ENCODE peak calls at places on chromosomes 2 and 18, in five cellular contexts. One of them, this sample, is unnamed.

GRCh38 chr2:196941398-196942078 is 15.0 kb upstream of the PGAP1 start:
- DNase-seq in transverse colon: no peak
- DNase-seq in AG04449: no peak
- DNase-seq in A549: no peak
- DNase-seq in NB4: no peak
- DNase-seq in this sample: no peak

GRCh38 chr2:200575957-200576356 is 9.9 kb upstream of the AOX1 start:
- DNase-seq in transverse colon: no peak
- DNase-seq in AG04449: no peak
- DNase-seq in A549: no peak
- DNase-seq in NB4: peak; percentile 15
- DNase-seq in this sample: no peak

GRCh38 chr2:54457326-54458023 is 1.3 kb downstream of the SPTBN1 start:
- DNase-seq in transverse colon: no peak
- DNase-seq in AG04449: no peak
- DNase-seq in A549: peak; percentile 39
- DNase-seq in NB4: peak; percentile 47
- DNase-seq in this sample: no peak

GRCh38 chr2:144583741-144584453 is 64.0 kb upstream of the ZEB2 start:
- DNase-seq in transverse colon: no peak
- DNase-seq in AG04449: peak; percentile 46
- DNase-seq in A549: peak; percentile 13
- DNase-seq in NB4: no peak
- DNase-seq in this sample: no peak

GRCh38 chr2:217466799-217467198 is 536.0 kb downstream of the TNS1 start:
- DNase-seq in transverse colon: no peak
- DNase-seq in AG04449: no peak
- DNase-seq in A549: no peak
- DNase-seq in NB4: no peak
- DNase-seq in this sample: no peak

GRCh38 chr2:223055836-223056235 is 3.8 kb downstream of the KCNE4 start:
- DNase-seq in transverse colon: no peak
- DNase-seq in AG04449: no peak
- DNase-seq in A549: no peak
- DNase-seq in NB4: no peak
- DNase-seq in this sample: no peak

GRCh38 chr2:19354417-19355022 is 3.9 kb downstream of the OSR1 start:
- DNase-seq in transverse colon: no peak
- DNase-seq in AG04449: no peak
- DNase-seq in A549: no peak
- DNase-seq in NB4: no peak
- DNase-seq in this sample: no peak

GRCh38 chr18:22046473-22046872 is 122.9 kb upstream of the GATA6 start:
- DNase-seq in transverse colon: no peak
- DNase-seq in AG04449: no peak
- DNase-seq in A549: no peak
- DNase-seq in NB4: no peak
- DNase-seq in this sample: no peak

GRCh38 chr2:238164906-238165287 is 6.1 kb downstream of the ERFE start:
- DNase-seq in transverse colon: no peak
- DNase-seq in AG04449: no peak
- DNase-seq in A549: no peak
- DNase-seq in NB4: no peak
- DNase-seq in this sample: no peak

DNA sequence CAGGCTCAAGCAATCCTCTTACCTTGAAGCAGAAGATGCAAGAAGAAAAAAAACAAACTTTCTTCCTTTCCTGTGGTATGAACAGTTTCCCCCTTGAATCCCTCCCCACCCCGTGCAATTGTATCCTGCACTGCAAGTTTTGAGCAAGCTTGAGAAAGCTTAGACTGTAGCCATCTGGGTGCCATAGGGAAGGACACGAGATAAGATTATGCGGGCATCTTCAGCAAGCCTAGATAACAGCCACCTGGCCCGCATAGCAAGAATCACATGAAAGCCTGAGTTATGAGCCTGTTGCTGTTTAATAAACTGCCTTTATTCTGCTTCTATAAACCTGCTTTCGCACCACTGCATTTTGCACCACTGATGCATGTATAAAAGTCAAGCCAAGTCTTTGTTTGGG is 27.3 kb upstream of the CDCA7 start:
- DNase-seq in transverse colon: no peak
- DNase-seq in AG04449: no peak
- DNase-seq in A549: no peak
- DNase-seq in NB4: no peak
- DNase-seq in this sample: no peak
- TF ChIP-seq CTCF in transverse colon: no peak
- TF ChIP-seq CTCF in AG04449: no peak
- TF ChIP-seq CTCF in A549: no peak
- TF ChIP-seq CTCF in NB4: no peak
- TF ChIP-seq CTCF in this sample: no peak

DNA sequence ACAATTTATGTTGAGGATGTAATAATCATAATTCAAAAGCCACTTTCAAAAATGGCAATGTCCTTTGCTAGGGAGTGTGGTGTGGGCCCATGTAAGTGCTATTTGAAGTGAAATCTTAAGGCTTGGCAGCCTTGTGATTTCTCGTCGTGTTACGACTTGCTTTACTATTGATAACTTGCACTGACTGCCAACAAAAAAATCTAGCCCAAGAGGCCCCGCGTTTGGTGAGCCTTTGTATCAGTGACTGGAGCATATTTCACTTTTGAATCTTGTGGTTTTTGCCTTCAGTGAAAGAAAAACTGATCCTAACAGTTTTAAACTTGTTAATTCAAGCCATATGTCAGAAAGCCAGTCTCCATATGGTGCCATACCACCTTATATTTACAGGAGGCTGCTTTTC is 248.0 kb downstream of the TMEM182 start:
- DNase-seq in transverse colon: no peak
- DNase-seq in AG04449: no peak
- DNase-seq in A549: no peak
- DNase-seq in NB4: no peak
- DNase-seq in this sample: no peak
- H3K4me3 ChIP-seq in transverse colon: no peak overlapping the region
- H3K4me3 ChIP-seq in AG04449: no peak overlapping the region
- H3K4me3 ChIP-seq in A549: no peak overlapping the region
- H3K4me3 ChIP-seq in NB4: no peak overlapping the region
- H3K4me3 ChIP-seq in this sample: no peak overlapping the region

DNA sequence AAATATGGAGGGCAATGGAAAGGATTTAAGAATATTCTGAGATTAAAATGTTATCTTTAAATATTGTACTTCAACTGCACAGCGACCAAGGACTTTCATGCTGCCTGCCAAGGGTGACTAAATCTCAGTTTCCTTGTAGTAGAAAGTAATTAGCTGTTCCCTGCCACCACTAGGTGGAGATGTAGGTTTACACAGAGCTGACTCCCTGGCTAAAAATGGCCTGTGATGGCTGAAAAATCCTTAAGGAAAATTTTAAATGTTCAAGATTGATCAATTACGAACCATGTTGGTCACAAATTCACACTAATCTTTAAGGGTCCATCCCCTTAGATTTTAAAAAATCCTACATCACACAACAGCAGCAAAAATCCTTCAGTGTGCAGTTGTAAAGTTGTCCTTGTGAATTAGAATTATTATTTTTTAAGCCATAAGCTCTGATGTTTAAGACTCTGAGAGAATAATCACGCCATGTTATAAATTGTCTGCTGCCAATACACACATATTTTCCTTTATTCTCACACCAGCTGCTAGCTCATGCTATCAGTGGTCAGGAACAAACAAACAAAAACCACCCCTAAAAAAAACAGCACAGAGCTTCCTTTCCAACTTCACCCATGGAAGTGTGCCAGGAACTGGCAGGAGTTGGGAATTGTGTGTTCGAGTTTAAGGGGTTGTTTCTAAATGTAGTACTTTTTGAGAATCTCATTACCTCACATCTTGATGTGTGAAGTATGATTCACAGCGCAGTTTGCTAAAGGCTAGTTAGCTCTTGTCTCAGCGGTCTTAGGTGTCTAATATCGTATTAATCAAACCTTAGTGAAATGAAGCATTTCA is 399.8 kb downstream of the TMEM182 start:
- DNase-seq in transverse colon: no peak
- DNase-seq in AG04449: no peak
- DNase-seq in A549: peak; percentile 58
- DNase-seq in NB4: peak; percentile 54
- DNase-seq in this sample: peak; percentile 14
- TF ChIP-seq CTCF in transverse colon: peak; percentile 59
- TF ChIP-seq CTCF in AG04449: peak; percentile 33
- TF ChIP-seq CTCF in A549: peak; percentile 71
- TF ChIP-seq CTCF in NB4: peak; percentile 80
- TF ChIP-seq CTCF in this sample: peak; percentile 90

DNA sequence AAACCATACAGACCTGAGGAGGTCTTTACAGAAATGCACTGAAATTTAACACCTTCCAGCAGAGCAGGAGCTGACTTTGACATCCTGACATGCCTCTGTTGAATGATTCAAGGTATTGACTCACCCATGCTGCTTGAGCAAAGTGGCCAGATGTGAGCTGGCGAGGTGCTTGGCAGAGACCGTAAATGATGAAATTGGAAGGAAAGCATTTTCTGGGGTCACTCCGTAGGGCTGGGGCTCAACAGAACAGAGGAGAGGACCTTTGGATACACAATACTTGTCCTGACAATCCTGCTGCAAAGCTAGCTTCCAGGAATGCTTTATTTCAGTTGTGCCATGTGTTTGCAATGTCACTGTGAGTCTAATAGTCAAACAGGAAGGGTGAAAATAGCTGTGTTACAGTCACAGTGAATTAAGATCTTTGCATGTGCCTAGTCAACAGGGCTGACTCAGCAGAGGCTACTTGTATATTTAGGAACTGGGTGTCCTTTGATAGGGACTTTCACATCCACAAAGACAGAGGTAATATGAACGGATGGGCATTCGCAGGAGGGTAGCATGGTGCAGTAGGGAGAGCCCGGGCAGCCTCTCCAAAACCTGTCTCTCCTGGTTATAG is 31.6 kb upstream of the NCK2 start:
- DNase-seq in transverse colon: no peak
- DNase-seq in AG04449: no peak
- DNase-seq in A549: no peak
- DNase-seq in NB4: peak; percentile 15
- DNase-seq in this sample: no peak
- H3K4me3 ChIP-seq in transverse colon: no peak overlapping the region
- H3K4me3 ChIP-seq in AG04449: no peak overlapping the region
- H3K4me3 ChIP-seq in A549: no peak overlapping the region
- H3K4me3 ChIP-seq in NB4: no peak overlapping the region
- H3K4me3 ChIP-seq in this sample: no peak overlapping the region